ENCODE peak calls at places on chromosomes 7 and 10, in four cellular contexts. H is astrocyte of the spinal cord, T is lower lobe of right lung, M is mammary epithelial cell. Y is an unnamed sample.

GRCh38 chr10:93058139-93058538 is 2.5 kb upstream of the CYP26C1 start:
- DNase-seq in T (no peak), M (no peak), H (no peak), Y (no peak)

GRCh38 chr10:99681553-99681952 is 22.2 kb downstream of the ENTPD7 start:
- DNase-seq in M (peak), H (peak), T (no peak), Y (peak)

GRCh38 chr7:118372530-118372929 is 148.0 kb downstream of the ANKRD7 start:
- DNase-seq in M (no peak), T (no peak), H (peak), Y (peak)

GRCh38 chr10:24349379-24350110 is 140.6 kb downstream of the KIAA1217 start:
- DNase-seq in T (no peak), M (peak), H (peak), Y (peak)

GRCh38 chr7:134946260-134946659 is 40.0 kb upstream of the AGBL3 start:
- DNase-seq in H (no peak), M (no peak), T (no peak), Y (no peak)

GRCh38 chr7:22231806-22232205 is 125.1 kb downstream of the RAPGEF5 start:
- DNase-seq in M (no peak), T (no peak), H (no peak), Y (no peak)

GRCh38 chr7:149261321-149261828 is 621 bp upstream of the ZNF783 start:
- DNase-seq in H (peak), M (peak), T (no peak), Y (peak)

GRCh38 chr7:79407351-79407750 is 46.1 kb downstream of the MAGI2 start:
- DNase-seq in M (no peak), H (no peak), T (no peak), Y (no peak)

GRCh38 chr10:101075775-101076174 is 14.0 kb downstream of the KAZALD1 start:
- DNase-seq in H (no peak), T (no peak), M (no peak), Y (no peak)

GRCh38 chr7:33517191-33517590 is 387.8 kb downstream of the BBS9 start:
- DNase-seq in M (no peak), T (no peak), H (no peak), Y (no peak)

GRCh38 chr7:116382375-116382774 is 117.2 kb upstream of the CAV2 start:
- DNase-seq in T (no peak), M (no peak), H (no peak), Y (no peak)

GRCh38 chr7:116380030-116380429 is 119.5 kb upstream of the CAV2 start:
- DNase-seq in H (no peak), T (no peak), M (no peak), Y (no peak)

GRCh38 chr7:116377721-116378120 is 121.8 kb upstream of the CAV2 start:
- DNase-seq in T (no peak), M (no peak), H (no peak), Y (no peak)
- TF ChIP-seq CTCF in T (no peak), M (no peak), H (no peak), Y (no peak)

GRCh38 chr10:110237894-110238480 is 30.6 kb downstream of the MXI1 start:
- DNase-seq in T (no peak), M (no peak), H (no peak), Y (no peak)

GRCh38 chr10:110241407-110241806 is 34.0 kb downstream of the MXI1 start:
- DNase-seq in H (no peak), M (no peak), T (no peak), Y (no peak)

GRCh38 chr10:110244550-110244949 is 37.1 kb downstream of the MXI1 start:
- DNase-seq in M (peak), T (no peak), H (no peak), Y (no peak)

GRCh38 chr10:110239892-110240291 is 32.5 kb downstream of the MXI1 start:
- DNase-seq in M (no peak), T (no peak), H (no peak), Y (no peak)

GRCh38 chr10:110241841-110242240 is 34.4 kb downstream of the MXI1 start:
- DNase-seq in H (no peak), T (no peak), M (no peak), Y (no peak)
- TF ChIP-seq CTCF in H (no peak), T (no peak), M (no peak), Y (no peak)

GRCh38 chr7:27160147-27160545 is 3.7 kb upstream of the HOXA7 start:
- DNase-seq in T (no peak), M (peak), H (no peak), Y (no peak)

GRCh38 chr7:27161721-27162547 is 3.4 kb downstream of the HOXA9 start:
- DNase-seq in M (peak), H (no peak), T (peak), Y (no peak)

GRCh38 chr7:27160546-27161213 is 4.2 kb upstream of the HOXA7 start:
- DNase-seq in H (peak), T (peak), M (peak), Y (peak)

GRCh38 chr7:27162548-27162848 is 2.8 kb downstream of the HOXA9 start:
- DNase-seq in M (no peak), T (no peak), H (no peak), Y (no peak)

GRCh38 chr7:27161214-27161720 is 4.1 kb downstream of the HOXA9 start:
- DNase-seq in H (no peak), T (peak), M (no peak), Y (no peak)
- TF ChIP-seq CTCF in H (no peak), T (no peak), M (no peak), Y (no peak)

GRCh38 chr10:35636942-35637341 is 5.2 kb downstream of the FZD8 start:
- DNase-seq in T (no peak), M (no peak), H (no peak), Y (no peak)

GRCh38 chr10:35633006-35633980 is 8.8 kb downstream of the FZD8 start:
- DNase-seq in M (peak), T (no peak), H (no peak), Y (no peak)

GRCh38 chr10:35631404-35631803 is 10.7 kb downstream of the FZD8 start:
- DNase-seq in T (no peak), H (no peak), M (no peak), Y (no peak)

GRCh38 chr10:35635576-35635975 is 6.5 kb downstream of the FZD8 start:
- DNase-seq in T (no peak), M (peak), H (peak), Y (peak)

GRCh38 chr10:35632027-35632426 is 10.1 kb downstream of the FZD8 start:
- DNase-seq in M (no peak), T (no peak), H (no peak), Y (no peak)
- TF ChIP-seq CTCF in M (peak), T (no peak), H (no peak), Y (no peak)

DNA sequence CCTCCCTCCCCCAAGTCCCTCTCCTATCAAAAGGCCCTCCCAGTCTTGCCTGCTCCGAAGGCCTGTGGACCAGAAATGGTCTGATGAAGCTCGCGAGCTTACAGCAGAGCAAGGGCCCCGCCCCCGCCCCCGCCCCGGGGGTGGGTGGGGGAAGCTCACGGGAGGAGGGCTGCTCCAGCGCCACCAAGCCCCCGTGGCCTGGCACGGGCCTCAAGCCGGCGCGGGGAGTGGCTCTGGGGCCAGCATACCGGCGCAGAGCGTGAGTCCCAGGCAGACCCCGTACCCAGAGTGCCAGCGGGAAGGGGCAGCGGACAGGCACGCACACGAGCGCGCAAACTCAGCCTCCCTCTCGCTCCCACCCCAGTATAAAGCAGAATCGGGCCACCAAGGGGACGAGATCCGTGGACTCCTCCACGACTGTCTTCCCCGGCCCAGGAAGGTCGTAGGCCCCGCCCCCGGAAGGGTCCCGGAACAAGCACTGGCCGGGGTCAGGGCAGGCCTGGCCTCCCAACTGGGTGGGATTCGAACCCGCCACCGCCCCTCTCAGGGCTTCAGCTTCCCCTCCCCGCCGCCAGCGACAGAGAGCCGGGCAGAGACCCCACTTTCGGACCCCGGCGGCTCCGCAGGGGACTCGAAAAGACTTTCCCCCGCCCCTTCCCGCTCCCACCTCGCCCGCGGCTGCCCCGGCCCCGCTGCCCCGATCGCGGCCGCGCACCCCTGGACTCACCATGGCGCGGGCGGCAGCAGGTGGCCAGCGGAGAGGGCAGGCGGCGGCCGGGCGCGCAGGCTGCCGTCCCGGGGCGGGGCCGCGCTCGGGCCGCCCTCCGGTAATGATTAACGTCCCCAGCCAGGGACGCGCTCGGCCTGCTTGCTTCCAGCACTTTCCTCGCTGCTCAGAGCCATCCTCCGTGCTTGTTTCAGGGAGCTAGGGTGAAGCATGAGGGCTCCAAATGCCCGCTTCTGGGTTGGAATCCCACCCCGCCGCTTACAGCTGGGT is at the start of gene PCBD1:
- DNase-seq in H (peak), M (peak), T (peak), Y (peak)
- TF ChIP-seq CTCF in H (no peak), M (no peak), T (no peak), Y (no peak)

GRCh38 chr10:97445722-97446639 is at the start of the genes EXOSC1 and ZDHHC16:
- DNase-seq in H (peak), M (peak), T (peak), Y (peak)
- TF ChIP-seq CTCF in H (no peak), M (peak), T (no peak), Y (no peak)

DNA sequence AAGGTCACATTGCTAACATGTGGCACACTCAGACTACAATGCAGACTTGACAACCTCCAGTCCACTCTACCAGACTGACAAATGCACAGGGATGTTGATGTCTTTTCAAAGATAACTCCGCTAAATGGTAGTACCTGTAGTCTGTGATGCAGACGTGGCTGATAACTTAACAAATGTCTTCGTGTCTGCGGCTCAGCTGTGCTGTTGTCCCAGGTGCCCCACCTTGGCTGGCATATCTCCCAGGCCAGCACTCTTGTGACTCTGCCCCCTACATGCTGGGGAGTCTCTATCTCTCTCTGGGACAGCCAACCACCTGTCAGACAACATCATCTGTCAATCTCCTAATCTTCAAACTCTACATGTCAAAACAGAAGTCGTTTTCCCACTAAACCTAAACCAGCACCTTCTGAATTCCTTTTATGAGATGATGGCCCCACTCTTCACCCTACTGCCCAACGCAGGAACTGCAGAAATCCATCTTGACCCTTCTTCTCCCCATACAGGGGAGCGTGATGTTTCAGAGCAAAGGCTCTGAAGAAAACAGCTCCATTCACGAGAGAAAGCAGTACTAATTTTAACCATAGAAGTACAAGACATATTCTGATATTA is 156.4 kb downstream of the USP6NL start:
- DNase-seq in M (no peak), H (no peak), T (no peak), Y (no peak)
- TF ChIP-seq CTCF in M (peak), H (peak), T (no peak), Y (peak)

DNA sequence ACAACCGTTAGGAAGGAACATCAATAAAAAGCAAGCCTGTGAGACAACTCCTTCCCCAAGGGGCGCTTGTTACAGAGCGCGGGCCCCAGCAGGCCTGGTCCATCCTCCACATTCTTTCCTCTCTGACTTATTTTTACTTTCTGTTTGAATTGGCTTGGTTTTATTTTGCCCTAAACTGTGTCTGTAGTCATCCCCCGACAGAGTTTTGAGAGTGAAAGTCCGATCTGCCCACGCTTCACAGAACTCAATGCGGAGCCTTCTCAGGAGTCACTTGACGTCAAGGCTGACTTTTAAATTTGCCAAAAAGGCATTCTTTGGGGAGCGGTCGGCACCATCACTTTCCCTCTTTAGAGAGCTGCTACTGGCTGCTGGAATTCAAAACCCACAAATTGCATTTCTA is 150.1 kb upstream of the KLF6 start:
- DNase-seq in H (peak), T (no peak), M (peak), Y (peak)
- TF ChIP-seq CTCF in H (peak), T (no peak), M (peak), Y (no peak)

DNA sequence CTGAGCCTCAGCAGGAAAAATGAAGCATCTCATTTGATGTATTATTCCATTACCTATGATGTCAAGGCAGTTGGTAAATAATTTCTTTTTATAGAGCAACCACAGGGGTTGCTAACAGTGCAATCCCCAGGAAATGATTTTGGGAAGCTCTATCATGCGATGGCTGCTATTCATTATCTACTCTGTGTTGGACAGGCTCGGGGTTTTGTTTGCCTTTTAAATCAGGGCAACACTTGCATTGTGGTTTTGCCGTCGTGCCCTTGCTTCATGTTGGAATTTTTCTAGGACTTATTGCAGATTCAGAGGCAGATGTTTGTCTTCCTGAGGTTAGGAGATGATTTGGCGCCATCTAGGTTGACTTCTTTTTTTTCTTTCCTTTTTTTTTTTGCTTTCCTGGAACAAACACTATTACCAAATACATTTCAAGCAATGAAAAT is 128.4 kb downstream of the BICC1 start:
- DNase-seq in H (peak), M (peak), T (no peak), Y (peak)
- TF ChIP-seq CTCF in H (no peak), M (peak), T (peak), Y (no peak)

Y was measured in astrocyte of the cerebellum.